ENCODE peak calls at places on chromosomes 12 and 14, in five cellular contexts. H is psoas muscle, V is right atrium auricular region, Y is astrocyte of the spinal cord, C is AG10803. R is an unnamed sample.

GRCh38 chr12:17304503-17305347 is 698.8 kb upstream of the LMO3 start:
- DNase-seq in Y (peak), C (peak), H (no peak), V (no peak), R (peak)

GRCh38 chr14:67609642-67610310 is 9.7 kb upstream of the PIGH start:
- DNase-seq in Y (no peak), H (no peak), C (no peak), V (no peak), R (no peak)

GRCh38 chr12:47111392-47111778 is 31.6 kb upstream of the AMIGO2 start:
- DNase-seq in C (no peak), V (no peak), H (no peak), Y (no peak), R (no peak)

GRCh38 chr14:72443991-72444431 is 449.9 kb downstream of the DPF3 start:
- DNase-seq in Y (no peak), H (no peak), C (no peak), V (no peak), R (no peak)

GRCh38 chr12:93130371-93131049 is 201.4 kb upstream of the EEA1 start:
- DNase-seq in Y (no peak), C (no peak), H (no peak), V (no peak), R (no peak)

GRCh38 chr14:101442451-101442850 is 118.8 kb upstream of the DIO3 start:
- DNase-seq in C (no peak), V (peak), Y (no peak), H (no peak), R (no peak)

GRCh38 chr12:70853326-70853725 is 67.2 kb downstream of the PTPRR start:
- DNase-seq in V (peak), Y (peak), H (no peak), C (peak), R (peak)

GRCh38 chr12:116426391-116427136 is 132.6 kb upstream of the MAP1LC3B2 start:
- DNase-seq in Y (peak), C (peak), H (peak), V (peak), R (peak)

GRCh38 chr12:11863478-11863906 is 207.2 kb upstream of the BCL2L14 start:
- DNase-seq in V (peak), C (peak), Y (no peak), H (peak), R (no peak)

GRCh38 chr12:104687823-104688573 is 231.2 kb downstream of the CHST11 start:
- DNase-seq in H (no peak), C (no peak), Y (no peak), V (no peak), R (no peak)

GRCh38 chr12:53728206-53728605 is 954 bp upstream of the CALCOCO1 start:
- DNase-seq in H (no peak), Y (no peak), C (no peak), V (no peak), R (no peak)
- H3K4me3 ChIP-seq in H (peak), Y (peak), C (no peak), V (peak), R (no peak)

GRCh38 chr14:68677901-68678300 is 115.0 kb downstream of the ZFP36L1 start:
- DNase-seq in H (no peak), V (no peak), Y (no peak), C (no peak), R (no peak)
- TF ChIP-seq CTCF in H (no peak), V (no peak), Y (no peak), C (no peak), R (no peak)

GRCh38 chr12:62345667-62346066 is 85.5 kb downstream of the USP15 start:
- DNase-seq in C (no peak), V (no peak), H (no peak), Y (no peak), R (no peak)

GRCh38 chr12:62346817-62347216 is 86.6 kb downstream of the USP15 start:
- DNase-seq in Y (no peak), V (no peak), H (no peak), C (no peak), R (no peak)

GRCh38 chr12:62350554-62350953 is 90.3 kb downstream of the USP15 start:
- DNase-seq in Y (no peak), H (no peak), C (no peak), V (no peak), R (no peak)

GRCh38 chr12:62351326-62351725 is 91.1 kb downstream of the USP15 start:
- DNase-seq in V (no peak), Y (no peak), C (no peak), H (no peak), R (no peak)

DNA sequence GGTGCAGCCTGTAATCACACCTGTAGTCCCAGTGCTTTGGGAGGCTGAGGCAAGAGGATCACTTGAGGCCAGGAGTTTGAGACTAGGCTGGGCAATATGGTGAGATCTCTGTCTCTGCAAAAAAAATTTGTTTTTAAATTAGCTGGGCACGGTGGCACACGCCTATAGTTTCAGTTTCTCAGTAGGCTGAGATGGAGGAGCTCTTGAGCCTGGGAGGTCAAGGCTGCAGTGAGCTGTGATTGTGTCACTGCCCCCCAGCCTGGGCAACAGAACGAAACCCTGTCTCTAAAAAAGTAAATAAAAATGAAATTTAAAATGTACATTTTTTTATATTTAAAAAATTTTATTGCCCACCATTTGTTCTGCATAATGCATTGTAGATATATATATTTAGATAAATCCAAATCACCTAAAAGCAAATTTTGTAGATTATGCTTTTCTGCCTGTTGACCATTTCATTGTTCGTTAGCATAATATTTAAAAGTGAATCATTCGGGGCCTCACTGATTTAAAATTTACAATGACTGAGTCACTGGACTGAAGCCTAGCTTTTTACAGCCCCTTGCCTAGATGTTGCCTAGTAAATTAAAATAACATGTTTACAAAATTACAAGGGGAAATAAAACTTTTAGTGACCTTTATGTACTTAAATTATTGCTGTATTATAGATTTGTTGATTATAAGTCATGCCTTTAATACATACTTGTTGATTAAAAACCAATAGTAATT is 87.9 kb downstream of the USP15 start:
- DNase-seq in V (no peak), C (peak), Y (peak), H (no peak), R (peak)
- H3K4me3 ChIP-seq in V (no peak), C (no peak), Y (peak), H (no peak), R (no peak)

DNA sequence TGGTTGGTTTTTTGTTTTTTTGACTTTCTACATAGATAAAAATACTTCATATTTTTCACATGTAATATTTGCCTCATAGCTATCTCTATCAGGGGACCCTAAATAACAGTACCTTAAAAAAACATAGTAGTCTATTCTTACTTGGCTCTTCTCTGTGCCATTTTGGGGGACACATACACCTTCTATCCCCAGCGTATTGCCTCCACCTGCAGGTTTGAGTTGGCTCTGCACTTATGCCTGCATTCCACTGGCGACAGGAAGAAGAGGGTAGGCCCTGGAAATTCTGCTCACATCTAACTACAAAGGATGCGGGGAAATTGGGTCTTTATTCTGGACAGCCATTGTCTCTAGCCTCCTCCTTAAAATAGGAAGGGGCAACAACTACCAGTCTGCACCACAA is 13.8 kb upstream of the IFI27L2 start:
- DNase-seq in V (no peak), H (no peak), C (no peak), Y (no peak), R (peak)
- TF ChIP-seq CTCF in V (no peak), H (peak), C (peak), Y (peak), R (peak)

GRCh38 chr12:66132408-66132807 is 1.9 kb upstream of the LLPH start:
- DNase-seq in Y (peak), C (peak), H (no peak), V (no peak), R (peak)
- H3K4me3 ChIP-seq in Y (no peak), C (no peak), H (no peak), V (no peak), R (no peak)

GRCh38 chr14:77028384-77029246 is at the start of gene IRF2BPL:
- DNase-seq in C (peak), H (peak), V (peak), Y (peak), R (peak)

GRCh38 chr14:77025744-77026165 is 2.8 kb downstream of the IRF2BPL start:
- DNase-seq in C (no peak), Y (no peak), V (no peak), H (peak), R (no peak)

GRCh38 chr14:77026930-77027537 is 1.5 kb downstream of the IRF2BPL start:
- DNase-seq in Y (peak), C (peak), V (no peak), H (peak), R (peak)

GRCh38 chr14:77026166-77026929 is 2.2 kb downstream of the IRF2BPL start:
- DNase-seq in H (peak), V (no peak), C (peak), Y (peak), R (peak)

DNA sequence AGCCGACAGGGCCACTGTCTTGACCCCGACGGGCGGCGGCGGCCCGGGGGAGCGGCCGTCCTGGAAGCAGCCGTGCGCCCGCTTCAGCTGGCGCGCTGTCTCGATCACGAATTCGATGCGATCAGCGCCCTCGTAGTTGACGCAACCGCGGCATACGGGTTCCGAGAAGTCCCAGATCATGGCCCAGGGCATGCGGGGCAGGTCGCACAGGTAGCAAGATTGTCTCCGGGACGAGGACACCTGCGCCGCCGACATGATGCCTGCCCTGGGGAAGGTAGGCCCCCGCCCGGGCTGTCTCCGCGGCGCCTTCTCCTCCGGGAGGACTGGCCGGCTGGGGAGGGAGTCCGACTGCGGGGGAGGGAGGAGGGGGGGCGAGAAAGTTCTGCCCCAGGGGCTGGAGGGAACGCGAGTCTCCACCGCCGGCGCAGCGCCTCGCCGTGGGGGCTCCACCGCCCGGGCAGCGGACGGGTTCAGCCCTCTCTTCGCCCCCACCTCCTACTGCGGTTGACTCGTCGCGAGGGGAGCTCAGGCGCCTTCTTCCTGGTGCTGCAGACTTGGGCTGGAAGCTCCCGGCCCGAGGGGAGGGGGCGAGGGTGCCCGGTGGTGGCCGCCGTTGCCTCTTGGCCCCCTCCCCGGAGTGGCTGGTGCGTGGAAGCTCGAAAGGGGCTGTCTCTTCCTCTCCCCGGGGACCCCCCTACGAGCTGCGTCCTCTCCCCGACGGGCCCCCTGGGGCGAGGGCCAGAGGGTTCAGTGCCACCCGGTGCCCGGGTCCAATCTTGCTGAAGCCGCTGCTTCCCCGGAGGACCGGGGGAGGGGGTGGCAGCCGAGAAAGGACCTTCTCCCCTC is 747 bp downstream of the IRF2BPL start:
- DNase-seq in C (peak), Y (peak), V (no peak), H (peak), R (peak)
- TF ChIP-seq CTCF in C (peak), Y (peak), V (peak), H (peak), R (peak)

DNA sequence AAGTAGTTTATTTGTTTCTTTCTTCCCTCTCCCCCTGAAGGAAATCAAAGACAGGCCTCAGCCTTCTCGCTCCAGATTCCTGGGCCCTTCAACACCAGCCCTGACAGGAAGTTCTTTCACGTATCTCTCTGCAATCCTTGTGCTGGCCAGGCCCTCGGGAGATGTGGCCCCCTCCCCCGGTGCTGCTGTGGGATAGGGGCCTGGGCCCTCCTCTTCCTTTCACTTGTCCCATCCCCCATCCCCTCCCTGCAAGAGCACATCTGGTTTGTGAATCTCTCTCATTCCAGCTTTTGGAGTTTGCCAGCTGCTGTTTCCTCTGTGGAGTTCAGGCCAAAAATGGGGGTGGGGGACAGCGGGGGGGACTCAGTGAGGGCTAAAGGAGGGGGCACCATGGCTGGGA is 7.2 kb downstream of the LRP1 start:
- DNase-seq in H (peak), V (no peak), Y (no peak), C (peak), R (peak)
- H3K4me3 ChIP-seq in H (peak), V (no peak), Y (no peak), C (peak), R (no peak)

R was measured in choroid plexus epithelial cell.